ENCODE peak calls at places on chromosomes 11 and 22, in seven cellular contexts. One of them, this sample, is unnamed.

GRCh38 chr22:44023404-44024287 is 456 bp upstream of the PARVB start:
- DNase-seq in adrenal gland: peak
- DNase-seq in ovary: peak
- DNase-seq in mucosa of descending colon: peak
- DNase-seq in AG10803: peak
- DNase-seq in brain microvascular endothelial cell: no peak
- DNase-seq in NB4: peak
- DNase-seq in this sample: peak

GRCh38 chr11:69215216-69215615 is 59.5 kb downstream of the SMIM38 start:
- DNase-seq in adrenal gland: no peak
- DNase-seq in ovary: no peak
- DNase-seq in mucosa of descending colon: no peak
- DNase-seq in AG10803: no peak
- DNase-seq in brain microvascular endothelial cell: no peak
- DNase-seq in NB4: no peak
- DNase-seq in this sample: no peak

GRCh38 chr11:120028181-120028935 is 109.6 kb downstream of the TRIM29 start:
- DNase-seq in adrenal gland: no peak
- DNase-seq in ovary: no peak
- DNase-seq in mucosa of descending colon: no peak
- DNase-seq in AG10803: no peak
- DNase-seq in brain microvascular endothelial cell: no peak
- DNase-seq in NB4: no peak
- DNase-seq in this sample: no peak

GRCh38 chr22:24555160-24555495 is 190 bp upstream of the GUCD1 start:
- DNase-seq in adrenal gland: peak
- DNase-seq in ovary: peak
- DNase-seq in mucosa of descending colon: peak
- DNase-seq in AG10803: peak
- DNase-seq in brain microvascular endothelial cell: peak
- DNase-seq in NB4: peak
- DNase-seq in this sample: peak

GRCh38 chr11:8098361-8098760 is 17.4 kb downstream of the TUB start:
- DNase-seq in adrenal gland: no peak
- DNase-seq in ovary: no peak
- DNase-seq in mucosa of descending colon: no peak
- DNase-seq in AG10803: peak
- DNase-seq in brain microvascular endothelial cell: peak
- DNase-seq in NB4: no peak
- DNase-seq in this sample: peak

GRCh38 chr11:65709661-65710060 is 2.4 kb upstream of the KAT5 start:
- DNase-seq in adrenal gland: no peak
- DNase-seq in ovary: no peak
- DNase-seq in mucosa of descending colon: no peak
- DNase-seq in AG10803: no peak
- DNase-seq in brain microvascular endothelial cell: no peak
- DNase-seq in NB4: peak
- DNase-seq in this sample: no peak

GRCh38 chr11:2561283-2562180 is 116.7 kb downstream of the KCNQ1 start:
- DNase-seq in adrenal gland: peak
- DNase-seq in ovary: peak
- DNase-seq in mucosa of descending colon: peak
- DNase-seq in AG10803: no peak
- DNase-seq in brain microvascular endothelial cell: no peak
- DNase-seq in NB4: peak
- DNase-seq in this sample: no peak

GRCh38 chr11:17734418-17734911 is at the start of gene KCNC1:
- DNase-seq in adrenal gland: peak
- DNase-seq in ovary: no peak
- DNase-seq in mucosa of descending colon: no peak
- DNase-seq in AG10803: peak
- DNase-seq in brain microvascular endothelial cell: no peak
- DNase-seq in NB4: no peak
- DNase-seq in this sample: peak

GRCh38 chr22:49956418-49956770 is 4.2 kb upstream of the PIM3 start:
- DNase-seq in adrenal gland: no peak
- DNase-seq in ovary: no peak
- DNase-seq in mucosa of descending colon: peak
- DNase-seq in AG10803: no peak
- DNase-seq in brain microvascular endothelial cell: no peak
- DNase-seq in NB4: no peak
- DNase-seq in this sample: no peak

GRCh38 chr11:123020968-123021367 is 39.3 kb upstream of the BSX start:
- DNase-seq in adrenal gland: peak
- DNase-seq in ovary: no peak
- DNase-seq in mucosa of descending colon: no peak
- DNase-seq in AG10803: peak
- DNase-seq in brain microvascular endothelial cell: peak
- DNase-seq in NB4: peak
- DNase-seq in this sample: peak

GRCh38 chr11:63592975-63593395 is 21.2 kb downstream of the PLAAT3 start:
- DNase-seq in adrenal gland: no peak
- DNase-seq in ovary: no peak
- DNase-seq in mucosa of descending colon: peak
- DNase-seq in AG10803: no peak
- DNase-seq in brain microvascular endothelial cell: peak
- DNase-seq in NB4: peak
- DNase-seq in this sample: peak

GRCh38 chr11:117607449-117607848 is 189.6 kb downstream of the DSCAML1 start:
- DNase-seq in adrenal gland: no peak
- DNase-seq in ovary: no peak
- DNase-seq in mucosa of descending colon: no peak
- DNase-seq in AG10803: no peak
- DNase-seq in brain microvascular endothelial cell: no peak
- DNase-seq in NB4: no peak
- DNase-seq in this sample: no peak

GRCh38 chr11:28738549-28738948 is 630.4 kb downstream of the METTL15 start:
- DNase-seq in adrenal gland: no peak
- DNase-seq in ovary: no peak
- DNase-seq in mucosa of descending colon: no peak
- DNase-seq in AG10803: peak
- DNase-seq in brain microvascular endothelial cell: no peak
- DNase-seq in NB4: no peak
- DNase-seq in this sample: no peak

GRCh38 chr22:37242395-37242918 is 1.6 kb downstream of the RAC2 start:
- DNase-seq in adrenal gland: peak
- DNase-seq in ovary: no peak
- DNase-seq in mucosa of descending colon: peak
- DNase-seq in AG10803: no peak
- DNase-seq in brain microvascular endothelial cell: peak
- DNase-seq in NB4: peak
- DNase-seq in this sample: no peak

GRCh38 chr22:35383679-35384071 is 2.8 kb downstream of the HMOX1 start:
- DNase-seq in adrenal gland: no peak
- DNase-seq in ovary: no peak
- DNase-seq in mucosa of descending colon: no peak
- DNase-seq in AG10803: no peak
- DNase-seq in brain microvascular endothelial cell: no peak
- DNase-seq in NB4: no peak
- DNase-seq in this sample: no peak

GRCh38 chr11:124682443-124682842 is 8.7 kb downstream of the SPA17 start:
- DNase-seq in adrenal gland: no peak
- DNase-seq in ovary: no peak
- DNase-seq in mucosa of descending colon: no peak
- DNase-seq in AG10803: no peak
- DNase-seq in brain microvascular endothelial cell: no peak
- DNase-seq in NB4: no peak
- DNase-seq in this sample: no peak
- H3K4me3 ChIP-seq in adrenal gland: no peak
- H3K4me3 ChIP-seq in ovary: no peak
- H3K4me3 ChIP-seq in mucosa of descending colon: no peak
- H3K4me3 ChIP-seq in AG10803: no peak
- H3K4me3 ChIP-seq in brain microvascular endothelial cell: no peak
- H3K4me3 ChIP-seq in NB4: no peak
- H3K4me3 ChIP-seq in this sample: no peak

GRCh38 chr22:21982338-21982965 is at the start of gene TOP3B:
- DNase-seq in adrenal gland: peak
- DNase-seq in ovary: peak
- DNase-seq in mucosa of descending colon: peak
- DNase-seq in AG10803: peak
- DNase-seq in brain microvascular endothelial cell: peak
- DNase-seq in NB4: peak
- DNase-seq in this sample: peak

GRCh38 chr22:21981874-21982273 is 713 bp downstream of the TOP3B start:
- DNase-seq in adrenal gland: no peak
- DNase-seq in ovary: no peak
- DNase-seq in mucosa of descending colon: no peak
- DNase-seq in AG10803: no peak
- DNase-seq in brain microvascular endothelial cell: no peak
- DNase-seq in NB4: no peak
- DNase-seq in this sample: no peak

GRCh38 chr22:21985214-21985613 is 2.6 kb upstream of the TOP3B start:
- DNase-seq in adrenal gland: no peak
- DNase-seq in ovary: no peak
- DNase-seq in mucosa of descending colon: no peak
- DNase-seq in AG10803: no peak
- DNase-seq in brain microvascular endothelial cell: no peak
- DNase-seq in NB4: no peak
- DNase-seq in this sample: no peak

GRCh38 chr22:21980547-21980946 is 2.0 kb downstream of the TOP3B start:
- DNase-seq in adrenal gland: no peak
- DNase-seq in ovary: no peak
- DNase-seq in mucosa of descending colon: no peak
- DNase-seq in AG10803: no peak
- DNase-seq in brain microvascular endothelial cell: no peak
- DNase-seq in NB4: no peak
- DNase-seq in this sample: no peak

GRCh38 chr22:21984793-21985192 is 2.2 kb upstream of the TOP3B start:
- DNase-seq in adrenal gland: no peak
- DNase-seq in ovary: no peak
- DNase-seq in mucosa of descending colon: no peak
- DNase-seq in AG10803: no peak
- DNase-seq in brain microvascular endothelial cell: peak
- DNase-seq in NB4: peak
- DNase-seq in this sample: peak
- TF ChIP-seq CTCF in adrenal gland: no peak
- TF ChIP-seq CTCF in ovary: no peak
- TF ChIP-seq CTCF in mucosa of descending colon: no peak
- TF ChIP-seq CTCF in AG10803: peak
- TF ChIP-seq CTCF in brain microvascular endothelial cell: peak
- TF ChIP-seq CTCF in NB4: peak
- TF ChIP-seq CTCF in this sample: peak

DNA sequence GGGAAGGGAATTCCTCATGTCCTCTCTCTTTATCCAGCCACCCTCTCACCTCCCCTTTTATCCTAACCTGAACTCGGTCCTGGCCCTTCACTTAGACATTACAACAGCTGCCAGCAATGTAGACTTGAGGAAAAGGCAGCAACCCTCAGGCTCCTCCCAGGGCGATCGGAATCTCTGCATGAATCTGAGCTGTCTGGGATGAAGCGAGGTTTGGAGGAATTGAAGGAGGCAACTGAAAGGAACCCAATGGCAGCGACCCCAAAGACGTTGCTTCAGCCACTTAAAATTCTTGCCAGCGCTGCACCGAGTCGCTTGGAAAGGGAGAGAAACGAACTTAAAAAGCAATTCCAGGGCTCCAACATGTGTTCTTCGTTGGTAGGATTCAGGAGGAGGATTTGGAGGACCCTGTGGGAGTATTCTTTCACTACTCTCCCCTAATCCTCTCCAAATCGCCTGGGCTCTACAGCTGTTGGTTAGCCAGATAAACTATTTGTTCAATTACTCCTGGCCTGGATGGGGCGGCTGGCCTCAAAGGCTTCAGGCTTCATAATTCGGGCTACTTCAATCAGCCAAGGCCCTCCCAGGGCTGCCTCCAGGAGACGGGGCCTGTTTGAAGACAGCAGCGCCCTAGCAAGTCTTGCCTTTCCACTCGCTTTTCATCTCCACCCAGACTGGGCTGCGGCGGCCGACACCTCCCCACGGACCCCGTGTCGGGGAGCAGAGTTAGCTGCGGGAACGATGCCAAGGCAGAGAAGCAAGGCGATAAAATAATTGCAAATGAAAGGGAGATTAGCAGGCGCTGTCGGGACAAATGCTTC is 72.4 kb upstream of the TMEM45B start:
- DNase-seq in adrenal gland: no peak
- DNase-seq in ovary: no peak
- DNase-seq in mucosa of descending colon: no peak
- DNase-seq in AG10803: no peak
- DNase-seq in brain microvascular endothelial cell: no peak
- DNase-seq in NB4: no peak
- DNase-seq in this sample: no peak
- H3K4me3 ChIP-seq in adrenal gland: no peak
- H3K4me3 ChIP-seq in ovary: no peak
- H3K4me3 ChIP-seq in mucosa of descending colon: no peak
- H3K4me3 ChIP-seq in AG10803: no peak
- H3K4me3 ChIP-seq in brain microvascular endothelial cell: no peak
- H3K4me3 ChIP-seq in NB4: no peak
- H3K4me3 ChIP-seq in this sample: no peak

DNA sequence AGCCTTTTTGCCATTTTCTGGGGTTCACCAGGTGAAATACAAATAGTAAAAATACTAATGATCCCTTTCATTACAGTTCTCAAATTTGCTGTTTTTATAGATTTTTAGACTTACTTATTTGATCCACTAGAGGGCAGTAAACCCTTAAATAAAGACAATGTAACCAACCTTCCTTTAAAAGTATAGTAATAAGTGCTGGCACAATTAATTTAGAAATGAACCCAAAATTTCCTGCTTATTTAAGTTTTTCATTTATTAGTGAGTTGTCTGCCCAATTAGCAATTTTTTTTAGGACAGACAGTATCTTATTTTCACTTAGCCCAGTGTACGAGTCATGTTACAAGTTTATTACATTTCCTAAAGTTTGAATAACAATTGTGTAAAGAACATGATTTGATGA is 4.7 kb downstream of the DDIAS start:
- DNase-seq in adrenal gland: no peak
- DNase-seq in ovary: no peak
- DNase-seq in mucosa of descending colon: no peak
- DNase-seq in AG10803: peak
- DNase-seq in brain microvascular endothelial cell: no peak
- DNase-seq in NB4: peak
- DNase-seq in this sample: peak
- TF ChIP-seq CTCF in adrenal gland: peak
- TF ChIP-seq CTCF in ovary: peak
- TF ChIP-seq CTCF in mucosa of descending colon: no peak
- TF ChIP-seq CTCF in AG10803: peak
- TF ChIP-seq CTCF in brain microvascular endothelial cell: peak
- TF ChIP-seq CTCF in NB4: peak
- TF ChIP-seq CTCF in this sample: peak

DNA sequence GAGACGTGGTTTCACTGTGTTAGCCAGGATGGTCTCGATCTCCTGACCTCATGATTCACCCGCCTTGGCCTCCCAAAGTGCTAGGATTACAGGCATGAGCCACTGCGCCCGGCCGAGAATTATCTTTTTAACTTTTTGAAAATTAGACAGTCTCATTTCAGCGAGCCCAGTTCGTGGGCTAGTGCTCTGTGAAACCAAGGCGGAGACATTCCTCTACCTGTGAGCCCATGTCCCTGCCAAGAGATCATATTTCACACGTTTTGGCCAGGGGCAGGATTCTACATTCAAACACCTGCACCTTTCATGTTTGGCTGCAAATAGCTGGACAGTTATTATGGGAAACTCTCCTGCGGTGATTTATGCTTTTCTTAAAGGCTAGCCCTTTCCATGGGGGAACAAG is 60.3 kb downstream of the IRAG1 start:
- DNase-seq in adrenal gland: no peak
- DNase-seq in ovary: no peak
- DNase-seq in mucosa of descending colon: no peak
- DNase-seq in AG10803: no peak
- DNase-seq in brain microvascular endothelial cell: no peak
- DNase-seq in NB4: no peak
- DNase-seq in this sample: no peak
- H3K4me3 ChIP-seq in adrenal gland: no peak
- H3K4me3 ChIP-seq in ovary: no peak
- H3K4me3 ChIP-seq in mucosa of descending colon: no peak
- H3K4me3 ChIP-seq in AG10803: no peak
- H3K4me3 ChIP-seq in brain microvascular endothelial cell: no peak
- H3K4me3 ChIP-seq in NB4: no peak
- H3K4me3 ChIP-seq in this sample: no peak